ENCODE peak calls at places on chromosomes 11 and 22, in eight cellular contexts. L is heart right ventricle, A is hippocampal formation, J is SHP77, Y is sciatic nerve, B is AG04450, U is T-helper 17 cell, K is C1 segment of cervical spinal cord. Q is an unnamed sample.

GRCh38 chr11:66743271-66743968 is 14.4 kb upstream of the SPTBN2 start:
- DNase-seq in L (no peak), A (no peak), U (no peak), B (no peak), J (no peak), Y (no peak), K (peak), Q (no peak)

GRCh38 chr22:31826443-31826842 is 72.6 kb downstream of the DEPDC5 start:
- DNase-seq in B (no peak), A (peak), J (no peak), L (no peak), U (no peak), Y (no peak), K (no peak), Q (no peak)

GRCh38 chr11:45180888-45181594 is 34.6 kb downstream of the PRDM11 start:
- DNase-seq in U (no peak), J (peak), L (peak), Y (peak), B (no peak), K (no peak), A (no peak), Q (no peak)

GRCh38 chr11:64150481-64151239 is 15.3 kb downstream of the MACROD1 start:
- DNase-seq in B (no peak), Y (no peak), A (peak), U (no peak), K (peak), J (no peak), L (peak), Q (no peak)

GRCh38 chr11:3030289-3031070 is 26.7 kb downstream of the CARS1 start:
- DNase-seq in U (no peak), B (no peak), Y (no peak), L (no peak), K (no peak), A (no peak), J (no peak), Q (peak)

GRCh38 chr22:24409707-24410106 is 17.7 kb upstream of the ADORA2A start:
- DNase-seq in U (no peak), Y (no peak), B (no peak), A (no peak), K (no peak), J (no peak), L (no peak), Q (no peak)

GRCh38 chr11:20156280-20156875 is 3.9 kb downstream of the DBX1 start:
- DNase-seq in K (no peak), Y (no peak), B (no peak), L (no peak), J (no peak), A (no peak), U (peak), Q (no peak)

GRCh38 chr11:123798079-123798478 is 8.1 kb downstream of the OR6M1 start:
- DNase-seq in J (no peak), Y (no peak), U (no peak), A (no peak), K (no peak), L (no peak), B (no peak), Q (no peak)

GRCh38 chr11:45922425-45923082 is at the start of gene LARGE2:
- DNase-seq in B (no peak), U (peak), Y (peak), A (no peak), K (no peak), L (no peak), J (peak), Q (no peak)

GRCh38 chr11:35082322-35083180 is 56.4 kb upstream of the CD44 start:
- DNase-seq in J (no peak), L (peak), A (no peak), B (no peak), K (no peak), Y (peak), U (peak), Q (no peak)

GRCh38 chr22:45072322-45072903 is 62.6 kb upstream of the PHF21B start:
- DNase-seq in B (no peak), L (no peak), Y (no peak), K (no peak), A (no peak), U (no peak), J (peak), Q (no peak)

GRCh38 chr11:1728931-1729691 is 21.3 kb downstream of the IFITM10 start:
- DNase-seq in L (no peak), K (no peak), A (no peak), B (no peak), U (no peak), J (no peak), Y (peak), Q (no peak)

GRCh38 chr11:84414936-84415335 is 1128.8 kb upstream of the CCDC90B start:
- DNase-seq in L (no peak), U (no peak), J (no peak), B (no peak), K (no peak), Y (no peak), A (no peak), Q (no peak)

GRCh38 chr11:126599498-126599897 is 244.0 kb downstream of the ST3GAL4 start:
- DNase-seq in L (no peak), Y (no peak), A (no peak), U (no peak), J (no peak), K (no peak), B (no peak), Q (no peak)

GRCh38 chr11:59425131-59425530 is 1.1 kb downstream of the OR5A2 start:
- DNase-seq in K (no peak), U (no peak), A (no peak), B (no peak), J (no peak), L (no peak), Y (no peak), Q (no peak)

Q was measured in NCI-H1694 treated with DMSO at 0.1 percent for 48 hours.